ENCODE peak calls at places on chromosomes 3 and 15, in four cellular contexts. M, Z, Y and W are unnamed samples.

GRCh38 chr3:180789774-180790173 is 110.5 kb upstream of the CCDC39 start:
- DNase-seq in Z (no peak), Y (no peak), M (no peak), W (no peak)

GRCh38 chr15:70505971-70506887 is 257.1 kb downstream of the UACA start:
- DNase-seq in Y (no peak), M (no peak), Z (no peak), W (no peak)

GRCh38 chr3:10729439-10729838 is 86.6 kb upstream of the SLC6A11 start:
- DNase-seq in M (no peak), Y (no peak), Z (no peak), W (no peak)

GRCh38 chr15:90837052-90837621 is 31.3 kb upstream of the FURIN start:
- DNase-seq in M (no peak), Y (no peak), Z (no peak), W (no peak)

GRCh38 chr15:69554321-69554961 is 101.8 kb downstream of the RPLP1 start:
- DNase-seq in M (no peak), Y (peak; percentile 14), Z (no peak), W (no peak)

GRCh38 chr3:157526036-157526435 is 22.8 kb upstream of the VEPH1 start:
- DNase-seq in Y (no peak), M (no peak), Z (no peak), W (no peak)

GRCh38 chr3:146498002-146498736 is 28.8 kb upstream of the PLSCR2 start:
- DNase-seq in Y (no peak), M (no peak), Z (no peak), W (no peak)

GRCh38 chr3:127373701-127374625 is 86.1 kb upstream of the PRR20G start:
- DNase-seq in Z (peak; percentile 26), M (no peak), Y (no peak), W (peak; percentile 52)

GRCh38 chr3:122533931-122534334 is 19.2 kb upstream of the KPNA1 start:
- DNase-seq in M (peak; percentile 79), Z (peak; percentile 17), Y (no peak), W (no peak)

GRCh38 chr15:78075490-78076230 is 1.9 kb downstream of the TBC1D2B start:
- DNase-seq in Z (no peak), M (no peak), Y (peak; percentile 68), W (peak; percentile 76)

GRCh38 chr3:44833394-44833793 is 28.3 kb upstream of the TMEM42 start:
- DNase-seq in Y (no peak), M (no peak), Z (no peak), W (no peak)

GRCh38 chr3:39814007-39814406 is 4.6 kb downstream of the MYRIP start:
- DNase-seq in Y (no peak), Z (no peak), M (no peak), W (no peak)

GRCh38 chr15:58063612-58064011 is 1.9 kb downstream of the ALDH1A2 start:
- DNase-seq in Z (no peak), M (no peak), Y (no peak), W (no peak)

GRCh38 chr15:41827290-41827879 is 507 bp upstream of the JMJD7 start:
- DNase-seq in Z (no peak), Y (no peak), M (no peak), W (peak; percentile 10)

GRCh38 chr3:119663885-119664284 is 3.5 kb upstream of the POPDC2 start:
- DNase-seq in Y (no peak), Z (no peak), M (no peak), W (no peak)

GRCh38 chr3:12155833-12156232 is 2.9 kb downstream of the TIMP4 start:
- DNase-seq in Y (peak; percentile 25), Z (peak; percentile 35), M (no peak), W (no peak)

GRCh38 chr3:55860040-55860439 is 372.9 kb upstream of the WNT5A start:
- DNase-seq in M (no peak), Y (no peak), Z (no peak), W (no peak)

GRCh38 chr15:26070095-26070532 is 207.0 kb upstream of the ATP10A start:
- DNase-seq in Z (no peak), M (no peak), Y (no peak), W (no peak)

GRCh38 chr15:33524274-33524673 is 213.5 kb downstream of the RYR3 start:
- DNase-seq in M (no peak), Y (no peak), Z (no peak), W (no peak)

GRCh38 chr3:111859974-111860859 is 1.2 kb downstream of the PHLDB2 start:
- DNase-seq in M (peak; percentile 30), Z (peak; percentile 9), Y (peak; percentile 71), W (peak; percentile 69)

GRCh38 chr15:66707310-66708160 is 5.5 kb downstream of the SMAD6 start:
- DNase-seq in Y (peak; percentile 47), Z (no peak), M (no peak), W (peak; percentile 74)

GRCh38 chr3:58627580-58627894 is 39.0 kb downstream of the FAM3D start:
- DNase-seq in Y (no peak), M (no peak), Z (no peak), W (no peak)

GRCh38 chr3:172749201-172749965 is 1.1 kb upstream of the ECT2 start:
- DNase-seq in M (no peak), Y (peak; percentile 88), Z (no peak), W (no peak)

DNA sequence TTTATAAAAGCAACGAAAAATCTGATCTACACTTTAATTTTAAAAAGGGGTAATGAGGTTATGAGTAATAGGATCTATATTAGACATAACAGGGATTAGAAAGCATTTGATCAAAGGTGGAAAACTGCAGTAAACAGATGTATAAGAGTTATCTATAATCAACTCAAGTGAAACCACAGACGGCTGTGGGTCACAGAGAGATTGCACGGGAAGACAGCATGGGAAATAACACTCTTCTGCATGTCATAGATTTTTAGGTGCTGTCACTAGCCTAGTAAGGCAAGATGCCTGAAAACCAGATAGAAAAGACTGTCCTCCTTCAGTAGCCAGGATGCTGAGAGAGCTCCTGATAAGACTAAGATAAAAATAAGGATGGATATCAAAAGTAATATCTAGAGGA is 1.8 kb downstream of the LYSMD2 start:
- DNase-seq in Z (no peak), Y (no peak), M (no peak), W (no peak)
- TF ChIP-seq FOXK2 in Z (no peak), Y (no peak), M (no peak), W (no peak)

GRCh38 chr3:23611737-23612295 is 193.9 kb upstream of the UBE2E1 start:
- DNase-seq in Z (no peak), Y (no peak), M (no peak), W (no peak)
- TF ChIP-seq TARDBP in Z (no peak), Y (no peak), M (no peak), W (no peak)

DNA sequence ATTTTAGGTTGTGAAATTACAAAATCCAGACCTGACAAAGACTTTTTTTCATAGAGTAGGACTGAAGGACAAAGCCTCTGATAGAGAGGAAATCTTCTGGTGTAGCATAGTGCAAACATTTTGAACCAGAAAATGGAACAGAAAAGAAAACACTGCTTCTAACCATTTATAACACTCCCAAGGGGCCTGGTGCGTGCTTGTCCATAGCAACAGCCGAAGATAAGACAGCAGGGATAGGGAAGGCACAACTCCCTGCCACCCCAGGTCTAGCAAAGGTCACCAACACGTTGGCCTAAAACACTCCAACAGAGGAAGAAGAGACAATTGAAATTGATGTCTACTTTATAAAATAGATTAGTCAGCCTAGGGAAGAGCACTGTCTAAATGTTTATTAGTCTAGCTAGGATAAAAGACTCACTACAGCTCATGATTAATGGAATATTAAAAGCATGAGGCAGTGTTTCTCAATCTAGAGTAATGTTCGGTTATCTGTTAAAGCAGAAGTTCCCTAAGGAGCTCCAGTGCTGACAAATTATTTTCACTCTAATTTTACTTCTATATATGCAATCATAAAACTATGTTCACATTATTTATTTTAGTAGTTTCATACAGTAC is 145.2 kb downstream of the P3H2 start:
- DNase-seq in Y (no peak), Z (no peak), M (no peak), W (no peak)
- TF ChIP-seq SP1 in Y (no peak), Z (no peak), M (no peak), W (no peak)

GRCh38 chr15:55791576-55792400 is 48.8 kb upstream of the PRTG start:
- DNase-seq in Z (no peak), M (no peak), Y (no peak), W (no peak)
- TF ChIP-seq FOXK2 in Z (no peak), M (no peak), Y (no peak), W (no peak)

GRCh38 chr3:124634210-124635168 is 95.8 kb upstream of the UMPS start:
- DNase-seq in Y (peak; percentile 79), M (no peak), Z (no peak), W (no peak)
- TF ChIP-seq TARDBP in Y (peak; percentile 56), M (no peak), Z (no peak), W (no peak)

GRCh38 chr3:177459397-177459796 is 262.1 kb upstream of the TBL1XR1 start:
- DNase-seq in Z (no peak), M (no peak), Y (no peak), W (no peak)
- TF ChIP-seq SP1 in Z (no peak), M (no peak), Y (no peak), W (no peak)

GRCh38 chr3:38353151-38353550 is 6.6 kb downstream of the XYLB start:
- DNase-seq in Y (no peak), Z (no peak), M (no peak), W (no peak)
- TF ChIP-seq FOXK2 in Y (no peak), Z (no peak), M (no peak), W (no peak)

DNA sequence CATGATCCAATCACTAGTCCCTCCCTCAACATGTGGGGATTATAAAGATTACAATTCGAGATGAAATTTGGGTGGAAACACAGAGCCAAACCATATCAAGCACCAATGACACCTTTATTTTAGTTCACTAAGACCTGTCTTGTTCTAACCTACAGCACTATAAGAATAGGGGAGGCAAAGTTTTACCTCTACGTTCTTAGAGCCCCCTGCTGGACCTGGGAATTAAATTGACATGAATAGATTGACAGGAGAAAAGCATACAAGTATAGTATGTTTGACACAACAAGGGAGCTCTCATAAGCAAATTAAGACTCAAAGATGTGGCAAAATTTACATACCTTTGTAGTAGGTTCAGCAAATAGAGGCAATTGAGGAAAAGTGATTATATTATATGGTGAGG is 974.4 kb upstream of the ALCAM start:
- DNase-seq in Y (peak; percentile 4), Z (no peak), M (no peak), W (no peak)
- TF ChIP-seq TARDBP in Y (no peak), Z (no peak), M (no peak), W (no peak)

GRCh38 chr3:53939081-53939582 is 47.5 kb upstream of the SELENOK start:
- DNase-seq in Z (no peak), M (no peak), Y (no peak), W (no peak)
- TF ChIP-seq SP1 in Z (no peak), M (no peak), Y (no peak), W (no peak)

GRCh38 chr15:74545776-74546656 is 5.0 kb downstream of the ARID3B start:
- DNase-seq in Y (peak; percentile 93), Z (peak; percentile 95), M (peak; percentile 77), W (peak; percentile 94)
- TF ChIP-seq FOXK2 in Y (peak; percentile 46), Z (peak; percentile 81), M (peak; percentile 22), W (no peak)